ENCODE peak calls at places on chromosomes 7 and 10, in four cellular contexts. One of them, this sample, is unnamed.

GRCh38 chr10:119315128-119316001 is 108.0 kb downstream of the GRK5 start:
- DNase-seq in body of pancreas: no peak
- DNase-seq in GM12878: peak
- DNase-seq in Peyer's patch: peak
- DNase-seq in this sample: no peak

GRCh38 chr7:30585675-30586074 is 9.0 kb upstream of the GARS1 start:
- DNase-seq in body of pancreas: no peak
- DNase-seq in Peyer's patch: no peak
- DNase-seq in GM12878: no peak
- DNase-seq in this sample: no peak

GRCh38 chr10:97332586-97333350 is 1.8 kb downstream of the FRAT2 start:
- DNase-seq in GM12878: no peak
- DNase-seq in body of pancreas: peak
- DNase-seq in Peyer's patch: peak
- DNase-seq in this sample: no peak

GRCh38 chr7:93176961-93177580 is 28.9 kb upstream of the SAMD9L start:
- DNase-seq in GM12878: no peak
- DNase-seq in body of pancreas: no peak
- DNase-seq in Peyer's patch: no peak
- DNase-seq in this sample: no peak

GRCh38 chr10:113618338-113618737 is 45.5 kb downstream of the NRAP start:
- DNase-seq in Peyer's patch: no peak
- DNase-seq in body of pancreas: no peak
- DNase-seq in GM12878: no peak
- DNase-seq in this sample: no peak

GRCh38 chr10:109432281-109432680 is 491.0 kb downstream of the XPNPEP1 start:
- DNase-seq in GM12878: no peak
- DNase-seq in body of pancreas: no peak
- DNase-seq in Peyer's patch: no peak
- DNase-seq in this sample: no peak

GRCh38 chr7:132395375-132395774 is 180.9 kb downstream of the PLXNA4 start:
- DNase-seq in GM12878: no peak
- DNase-seq in Peyer's patch: no peak
- DNase-seq in body of pancreas: no peak
- DNase-seq in this sample: no peak

GRCh38 chr10:100934084-100934659 is 21.4 kb downstream of the SLF2 start:
- DNase-seq in GM12878: no peak
- DNase-seq in body of pancreas: no peak
- DNase-seq in Peyer's patch: no peak
- DNase-seq in this sample: no peak

GRCh38 chr10:35399414-35400009 is 63.2 kb downstream of the CCNY start:
- DNase-seq in GM12878: no peak
- DNase-seq in body of pancreas: no peak
- DNase-seq in Peyer's patch: no peak
- DNase-seq in this sample: no peak

GRCh38 chr10:125006921-125007391 is 65.0 kb downstream of the ZRANB1 start:
- DNase-seq in Peyer's patch: no peak
- DNase-seq in GM12878: no peak
- DNase-seq in body of pancreas: no peak
- DNase-seq in this sample: no peak

GRCh38 chr10:71429929-71430328 is 33.2 kb downstream of the CDH23 start:
- DNase-seq in GM12878: no peak
- DNase-seq in Peyer's patch: peak
- DNase-seq in body of pancreas: no peak
- DNase-seq in this sample: no peak

GRCh38 chr10:1402821-1403507 is 334.4 kb downstream of the ADARB2 start:
- DNase-seq in body of pancreas: no peak
- DNase-seq in Peyer's patch: no peak
- DNase-seq in GM12878: no peak
- DNase-seq in this sample: no peak

GRCh38 chr10:66837990-66838389 is 87.8 kb upstream of the LRRTM3 start:
- DNase-seq in Peyer's patch: no peak
- DNase-seq in GM12878: no peak
- DNase-seq in body of pancreas: no peak
- DNase-seq in this sample: no peak

GRCh38 chr7:42502022-42502421 is 265.0 kb upstream of the GLI3 start:
- DNase-seq in Peyer's patch: no peak
- DNase-seq in body of pancreas: no peak
- DNase-seq in GM12878: no peak
- DNase-seq in this sample: no peak

GRCh38 chr10:19772958-19773357 is 43.3 kb upstream of the PLXDC2 start:
- DNase-seq in body of pancreas: no peak
- DNase-seq in Peyer's patch: no peak
- DNase-seq in GM12878: no peak
- DNase-seq in this sample: no peak

GRCh38 chr7:133858311-133858710 is 268.8 kb upstream of the LRGUK start:
- DNase-seq in body of pancreas: no peak
- DNase-seq in Peyer's patch: no peak
- DNase-seq in GM12878: no peak
- DNase-seq in this sample: no peak

GRCh38 chr10:71009031-71009605 is 120.8 kb upstream of the PCBD1 start:
- DNase-seq in body of pancreas: no peak
- DNase-seq in GM12878: no peak
- DNase-seq in Peyer's patch: no peak
- DNase-seq in this sample: no peak

GRCh38 chr10:9069136-9069535 is 1014.6 kb downstream of the GATA3 start:
- DNase-seq in body of pancreas: no peak
- DNase-seq in GM12878: no peak
- DNase-seq in Peyer's patch: no peak
- DNase-seq in this sample: no peak

GRCh38 chr7:121126801-121127534 is 138.5 kb downstream of the CPED1 start:
- DNase-seq in Peyer's patch: no peak
- DNase-seq in body of pancreas: no peak
- DNase-seq in GM12878: no peak
- DNase-seq in this sample: no peak

GRCh38 chr10:27088263-27089044 is 11.8 kb downstream of the ANKRD26 start:
- DNase-seq in Peyer's patch: no peak
- DNase-seq in body of pancreas: no peak
- DNase-seq in GM12878: no peak
- DNase-seq in this sample: no peak

GRCh38 chr10:89207801-89208551 is 859 bp upstream of the CH25H start:
- DNase-seq in Peyer's patch: peak
- DNase-seq in body of pancreas: peak
- DNase-seq in GM12878: no peak
- DNase-seq in this sample: no peak

GRCh38 chr7:50791363-50791762 is 8.7 kb upstream of the GRB10 start:
- DNase-seq in Peyer's patch: no peak
- DNase-seq in GM12878: no peak
- DNase-seq in body of pancreas: no peak
- DNase-seq in this sample: no peak

GRCh38 chr7:130896898-130897514 is 163.0 kb upstream of the KLF14 start:
- DNase-seq in GM12878: no peak
- DNase-seq in Peyer's patch: peak
- DNase-seq in body of pancreas: peak
- DNase-seq in this sample: no peak

GRCh38 chr7:8232999-8233847 is 28.7 kb downstream of the ICA1 start:
- DNase-seq in Peyer's patch: no peak
- DNase-seq in body of pancreas: no peak
- DNase-seq in GM12878: no peak
- DNase-seq in this sample: no peak

GRCh38 chr7:112546723-112547513 is 66.1 kb downstream of the LSMEM1 start:
- DNase-seq in GM12878: no peak
- DNase-seq in body of pancreas: no peak
- DNase-seq in Peyer's patch: no peak
- DNase-seq in this sample: no peak

GRCh38 chr10:86970152-86970886 is 2.0 kb downstream of the ADIRF start:
- DNase-seq in GM12878: no peak
- DNase-seq in body of pancreas: peak
- DNase-seq in Peyer's patch: peak
- DNase-seq in this sample: no peak

GRCh38 chr10:110275140-110275729 is 29.5 kb downstream of the SMNDC1 start:
- DNase-seq in Peyer's patch: no peak
- DNase-seq in body of pancreas: no peak
- DNase-seq in GM12878: no peak
- DNase-seq in this sample: no peak

GRCh38 chr7:48497521-48497920 is 326.3 kb downstream of the ABCA13 start:
- DNase-seq in body of pancreas: no peak
- DNase-seq in GM12878: no peak
- DNase-seq in Peyer's patch: no peak
- DNase-seq in this sample: no peak

GRCh38 chr10:230758-231157 is 95.5 kb downstream of the ZMYND11 start:
- DNase-seq in GM12878: no peak
- DNase-seq in Peyer's patch: no peak
- DNase-seq in body of pancreas: no peak
- DNase-seq in this sample: no peak
- TF ChIP-seq CTCF in GM12878: no peak
- TF ChIP-seq CTCF in Peyer's patch: no peak
- TF ChIP-seq CTCF in body of pancreas: peak
- TF ChIP-seq CTCF in this sample: peak

GRCh38 chr10:3452234-3452633 is 279.7 kb upstream of the PITRM1 start:
- DNase-seq in GM12878: no peak
- DNase-seq in body of pancreas: no peak
- DNase-seq in Peyer's patch: no peak
- DNase-seq in this sample: no peak
- TF ChIP-seq POLR2A in GM12878: no peak
- TF ChIP-seq POLR2A in body of pancreas: no peak
- TF ChIP-seq POLR2A in Peyer's patch: no peak
- TF ChIP-seq POLR2A in this sample: no peak

DNA sequence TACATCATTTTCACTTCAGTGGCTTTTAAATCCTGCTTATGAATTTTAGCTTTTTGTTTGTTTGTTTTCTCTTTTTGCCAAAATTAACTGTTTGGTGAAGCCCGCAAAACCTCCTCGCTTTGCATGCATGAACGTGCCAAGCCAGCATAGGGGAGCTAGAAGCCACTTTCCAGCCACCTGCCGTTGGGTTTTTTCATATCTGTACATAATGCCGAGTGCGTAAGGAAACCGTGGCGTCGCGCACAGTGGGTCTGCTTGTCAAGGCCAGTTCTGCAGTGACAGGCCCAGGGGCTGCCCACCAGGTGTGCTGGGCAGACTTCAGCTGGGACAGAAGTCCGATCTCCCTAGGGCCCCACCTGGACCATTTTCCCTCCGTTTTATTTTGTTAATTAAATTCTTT is 41.1 kb downstream of the WIPI2 start:
- DNase-seq in GM12878: peak
- DNase-seq in Peyer's patch: no peak
- DNase-seq in body of pancreas: no peak
- DNase-seq in this sample: no peak
- H3K4me3 ChIP-seq in GM12878: peak
- H3K4me3 ChIP-seq in Peyer's patch: no peak
- H3K4me3 ChIP-seq in body of pancreas: no peak
- H3K4me3 ChIP-seq in this sample: no peak

DNA sequence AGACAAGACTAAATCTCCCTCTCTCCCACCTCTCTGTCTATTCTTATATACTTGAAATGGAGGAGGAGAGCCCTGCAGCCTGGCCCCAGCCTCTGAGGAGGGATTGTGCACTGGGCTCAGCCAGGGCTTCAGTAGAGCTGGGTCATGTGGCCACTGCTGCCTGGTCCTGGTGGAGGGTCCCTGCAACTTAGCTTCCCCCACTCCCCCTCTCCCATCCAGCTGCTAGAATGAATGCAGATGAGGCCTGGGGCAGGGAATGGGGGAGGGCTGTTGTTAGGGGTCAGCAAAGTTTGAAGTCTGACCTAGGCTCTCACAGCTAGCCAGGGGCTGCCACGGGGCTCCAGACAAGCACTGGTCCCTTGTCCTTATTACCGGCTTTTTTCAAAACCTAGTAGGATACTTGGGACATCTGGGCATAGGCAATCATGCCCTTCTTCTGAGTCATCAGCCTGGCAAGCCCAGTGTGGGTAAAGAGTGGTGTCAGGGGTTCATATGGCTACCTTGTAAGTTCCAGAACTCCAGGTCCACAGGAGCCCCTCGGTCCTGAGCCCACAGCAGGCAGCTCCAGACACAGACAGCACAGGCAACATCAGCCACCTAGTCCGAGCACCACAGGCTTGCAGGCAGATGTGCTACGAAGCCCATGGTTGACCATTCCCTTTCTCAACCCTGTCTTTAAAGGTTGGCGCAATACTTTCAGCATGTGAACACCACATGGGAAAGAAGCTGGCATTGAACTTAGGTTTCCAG is 12.8 kb upstream of the CXCL12 start:
- DNase-seq in body of pancreas: no peak
- DNase-seq in Peyer's patch: no peak
- DNase-seq in GM12878: no peak
- DNase-seq in this sample: no peak
- TF ChIP-seq CTCF in body of pancreas: no peak
- TF ChIP-seq CTCF in Peyer's patch: no peak
- TF ChIP-seq CTCF in GM12878: no peak
- TF ChIP-seq CTCF in this sample: no peak

GRCh38 chr7:66206116-66206908 is 1.2 kb downstream of the TPST1 start:
- DNase-seq in body of pancreas: no peak
- DNase-seq in Peyer's patch: no peak
- DNase-seq in GM12878: no peak
- DNase-seq in this sample: no peak

GRCh38 chr7:66206909-66207240 is 1.7 kb downstream of the TPST1 start:
- DNase-seq in body of pancreas: no peak
- DNase-seq in Peyer's patch: no peak
- DNase-seq in GM12878: no peak
- DNase-seq in this sample: no peak

GRCh38 chr7:66202380-66202779 is 2.8 kb upstream of the TPST1 start:
- DNase-seq in GM12878: no peak
- DNase-seq in body of pancreas: no peak
- DNase-seq in Peyer's patch: peak
- DNase-seq in this sample: no peak

GRCh38 chr7:66205736-66206080 is 574 bp downstream of the TPST1 start:
- DNase-seq in body of pancreas: no peak
- DNase-seq in Peyer's patch: no peak
- DNase-seq in GM12878: no peak
- DNase-seq in this sample: no peak

GRCh38 chr7:66204822-66205735 is at the start of gene TPST1:
- DNase-seq in GM12878: peak
- DNase-seq in body of pancreas: peak
- DNase-seq in Peyer's patch: peak
- DNase-seq in this sample: peak
- TF ChIP-seq POLR2A in GM12878: peak
- TF ChIP-seq POLR2A in body of pancreas: peak
- TF ChIP-seq POLR2A in Peyer's patch: no peak
- TF ChIP-seq POLR2A in this sample: peak

DNA sequence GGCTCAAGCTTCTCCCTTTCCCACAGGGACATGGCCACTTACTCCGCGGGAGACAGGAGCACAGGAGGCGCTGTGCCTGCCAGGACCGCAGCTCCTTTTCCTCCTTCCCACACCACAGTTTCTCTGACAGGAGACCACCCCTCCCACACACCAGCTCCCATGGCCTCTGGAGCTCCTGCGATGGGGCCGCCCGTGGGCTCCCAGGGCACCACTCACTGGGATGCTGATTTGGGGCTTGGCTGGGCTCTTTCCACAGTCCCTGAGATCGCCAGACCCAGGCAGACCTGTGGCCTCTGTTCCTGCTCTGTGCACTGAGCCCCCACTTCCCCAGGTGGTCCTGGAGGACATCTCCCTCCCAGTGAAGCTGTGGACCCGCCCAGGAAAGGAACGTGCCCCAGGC is 226.9 kb upstream of the SHH start:
- DNase-seq in body of pancreas: no peak
- DNase-seq in GM12878: no peak
- DNase-seq in Peyer's patch: no peak
- DNase-seq in this sample: no peak
- H3K4me3 ChIP-seq in body of pancreas: no peak
- H3K4me3 ChIP-seq in GM12878: no peak
- H3K4me3 ChIP-seq in Peyer's patch: no peak
- H3K4me3 ChIP-seq in this sample: no peak

This sample was measured in esophagus squamous epithelium.